ENCODE peak calls at places on chromosomes 16 and 17, in four cellular contexts. K, O, N and U are unnamed samples.

GRCh38 chr16:87562201-87562600 is 40.1 kb upstream of the JPH3 start:
- DNase-seq in K (no peak), O (no peak), N (no peak), U (no peak)

GRCh38 chr17:17028059-17028877 is 14.0 kb upstream of the MPRIP start:
- DNase-seq in K (peak; percentile 75), O (no peak), N (peak; percentile 96), U (peak; percentile 69)

GRCh38 chr17:42101513-42102292 is 3.4 kb upstream of the ZNF385C start:
- DNase-seq in K (peak; percentile 81), O (peak; percentile 56), N (peak; percentile 49), U (peak; percentile 71)

GRCh38 chr17:33290156-33290697 is 2.9 kb downstream of the ASIC2 start:
- DNase-seq in K (no peak), O (peak; percentile 35), N (no peak), U (no peak)

GRCh38 chr17:19650826-19651225 is 2.3 kb downstream of the ALDH3A2 start:
- DNase-seq in K (peak; percentile 54), O (no peak), N (peak; percentile 75), U (no peak)

GRCh38 chr17:4565209-4566141 is 5.1 kb upstream of the GGT6 start:
- DNase-seq in K (peak; percentile 93), O (peak; percentile 88), N (peak; percentile 67), U (peak; percentile 65)

GRCh38 chr16:85233520-85233919 is 121.2 kb upstream of the CIBAR2 start:
- DNase-seq in K (no peak), O (no peak), N (no peak), U (no peak)

GRCh38 chr17:50950002-50950877 is 84.1 kb upstream of the TOB1 start:
- DNase-seq in K (peak; percentile 88), O (peak; percentile 48), N (peak; percentile 92), U (peak; percentile 89)

GRCh38 chr17:43011728-43012472 is 5.3 kb downstream of the IFI35 start:
- DNase-seq in K (no peak), O (no peak), N (no peak), U (no peak)

GRCh38 chr16:4373356-4373908 is 1.8 kb downstream of the VASN start:
- DNase-seq in K (peak; percentile 57), O (no peak), N (no peak), U (no peak)

GRCh38 chr17:556431-556995 is 158.1 kb downstream of the VPS53 start:
- DNase-seq in K (no peak), O (peak; percentile 33), N (no peak), U (no peak)

GRCh38 chr16:30649725-30650368 is 913 bp upstream of the PRR14 start:
- DNase-seq in K (no peak), O (no peak), N (no peak), U (no peak)

GRCh38 chr17:43431741-43432523 is 33.1 kb downstream of the ARL4D start:
- DNase-seq in K (no peak), O (peak; percentile 74), N (no peak), U (no peak)

GRCh38 chr16:80024443-80024842 is 423.9 kb upstream of the MAF start:
- DNase-seq in K (no peak), O (no peak), N (no peak), U (no peak)

GRCh38 chr16:9297437-9298113 is 206.1 kb downstream of the HAPSTR1 start:
- DNase-seq in K (no peak), O (peak; percentile 76), N (no peak), U (no peak)

GRCh38 chr16:20918486-20919239 is 18.1 kb downstream of the LYRM1 start:
- DNase-seq in K (peak; percentile 68), O (peak; percentile 19), N (no peak), U (no peak)

GRCh38 chr17:19386276-19386863 is 620 bp downstream of the MFAP4 start:
- DNase-seq in K (peak; percentile 90), O (peak; percentile 44), N (peak; percentile 95), U (peak; percentile 66)

DNA sequence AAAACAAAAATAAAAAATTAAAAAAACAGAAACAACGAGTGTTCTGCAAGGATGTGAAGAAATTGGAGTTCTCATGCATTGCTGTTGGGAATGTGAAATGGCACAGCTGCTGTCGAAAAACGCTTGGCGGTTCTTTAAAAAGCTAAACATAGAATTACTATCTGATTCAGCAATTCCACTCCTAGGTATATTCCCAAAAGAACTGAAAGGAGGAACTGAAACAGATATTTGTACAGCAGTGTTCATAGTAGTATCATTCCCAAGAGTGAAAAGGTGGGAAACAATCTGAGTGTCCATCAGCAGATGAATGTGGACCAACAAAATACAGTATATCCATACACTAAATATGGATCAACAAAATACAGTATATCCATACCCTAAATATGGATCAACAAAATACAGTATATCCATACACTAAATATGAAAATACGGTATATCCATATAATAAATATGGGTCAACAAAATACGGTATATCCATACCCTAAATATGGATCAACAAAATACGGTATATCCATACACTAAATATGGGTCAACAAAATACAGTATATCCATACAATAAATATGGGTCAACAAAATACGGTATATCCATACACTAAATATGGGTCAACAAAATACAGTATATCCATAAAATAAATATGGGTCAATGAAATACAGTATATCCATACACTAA is 8.6 kb downstream of the METTL16 start:
- DNase-seq in K (no peak), O (no peak), N (no peak), U (no peak)
- H3K36me3 ChIP-seq in K (no peaks in the 10 kb centered on the region), O (peaks cover 14% of the 10 kb centered on the region), N (no peaks in the 10 kb centered on the region), U (no peaks in the 10 kb centered on the region)

GRCh38 chr17:74816883-74817620 is 40.9 kb upstream of the NAT9 start:
- DNase-seq in K (no peak), O (no peak), N (no peak), U (no peak)
- H3K36me3 ChIP-seq in K (peaks cover 20% of the 10 kb centered on the region), O (peaks cover 3% of the 10 kb centered on the region), N (peaks cover 2% of the 10 kb centered on the region), U (peaks cover 3% of the 10 kb centered on the region)

DNA sequence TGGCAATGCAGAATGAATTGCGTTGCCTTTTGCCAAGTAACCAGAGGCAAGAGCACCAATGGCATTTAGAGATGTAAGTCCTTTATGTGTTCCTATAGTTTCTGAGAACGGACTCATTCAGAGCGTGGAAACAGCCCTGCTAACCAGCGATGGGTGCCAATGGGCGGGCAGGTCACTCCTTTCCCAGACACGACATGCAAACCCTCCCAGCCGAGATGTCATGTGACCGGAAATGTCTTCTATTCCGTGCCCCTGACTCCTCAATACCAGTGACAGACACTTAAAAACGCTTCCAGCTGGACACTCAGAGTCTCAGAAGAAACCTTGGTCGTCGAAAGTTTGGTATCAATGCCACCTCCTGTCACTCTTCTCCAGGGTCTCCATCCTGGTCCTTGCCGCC is 3.2 kb downstream of the FBF1 start:
- DNase-seq in K (no peak), O (no peak), N (no peak), U (no peak)
- H3K36me3 ChIP-seq in K (peaks cover 3% of the 10 kb centered on the region), O (no peaks in the 10 kb centered on the region), N (no peaks in the 10 kb centered on the region), U (no peaks in the 10 kb centered on the region)

GRCh38 chr16:48347980-48348379 is 37.2 kb downstream of the SIAH1 start:
- DNase-seq in K (no peak), O (no peak), N (no peak), U (no peak)
- H3K36me3 ChIP-seq in K (peaks cover 70% of the 10 kb centered on the region), O (peaks cover 46% of the 10 kb centered on the region), N (peaks cover 8% of the 10 kb centered on the region), U (peaks cover 32% of the 10 kb centered on the region)

GRCh38 chr17:75622771-75623273 is 10.4 kb upstream of the SMIM5 start:
- DNase-seq in K (no peak), O (no peak), N (no peak), U (no peak)

GRCh38 chr17:75624714-75625345 is 8.4 kb upstream of the SMIM5 start:
- DNase-seq in K (no peak), O (no peak), N (no peak), U (no peak)

GRCh38 chr17:75624021-75624420 is 9.2 kb upstream of the SMIM5 start:
- DNase-seq in K (no peak), O (no peak), N (no peak), U (no peak)

GRCh38 chr17:75622071-75622470 is 11.2 kb upstream of the SMIM5 start:
- DNase-seq in K (no peak), O (no peak), N (no peak), U (no peak)

GRCh38 chr17:75623386-75623785 is 9.8 kb upstream of the SMIM5 start:
- DNase-seq in K (no peak), O (no peak), N (no peak), U (peak; percentile 14)
- H3K36me3 ChIP-seq in K (no peaks in the 10 kb centered on the region), O (no peaks in the 10 kb centered on the region), N (no peaks in the 10 kb centered on the region), U (no peaks in the 10 kb centered on the region)

DNA sequence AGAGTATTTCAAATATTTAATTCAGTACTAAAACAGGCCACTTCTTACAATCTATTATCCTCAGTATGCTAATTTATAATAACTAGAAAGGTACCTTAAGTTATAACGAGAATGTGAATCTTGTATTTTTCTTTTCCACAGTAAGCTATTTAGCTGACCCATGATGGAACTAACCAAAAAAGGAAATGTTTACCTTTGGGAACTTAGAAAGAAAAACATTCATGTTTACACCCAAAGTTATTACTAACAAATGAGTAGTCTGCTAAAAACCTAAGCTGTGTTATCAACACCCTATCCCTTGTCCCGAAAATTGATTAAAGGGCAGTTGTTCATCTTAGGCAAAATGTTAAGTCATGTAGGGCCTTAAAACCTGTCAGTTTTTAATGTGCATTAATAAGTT is 8.1 kb downstream of the GNA13 start:
- DNase-seq in K (no peak), O (no peak), N (no peak), U (no peak)
- H3K36me3 ChIP-seq in K (peaks cover 45% of the 10 kb centered on the region), O (peaks cover 48% of the 10 kb centered on the region), N (peaks cover 5% of the 10 kb centered on the region), U (peaks cover 28% of the 10 kb centered on the region)

GRCh38 chr16:25747160-25747758 is 55.5 kb downstream of the HS3ST4 start:
- DNase-seq in K (no peak), O (peak; percentile 55), N (no peak), U (no peak)

GRCh38 chr16:25750489-25750888 is 58.7 kb downstream of the HS3ST4 start:
- DNase-seq in K (no peak), O (peak; percentile 50), N (no peak), U (no peak)

GRCh38 chr16:25748099-25748654 is 56.4 kb downstream of the HS3ST4 start:
- DNase-seq in K (no peak), O (no peak), N (no peak), U (no peak)

GRCh38 chr16:25751230-25751629 is 59.5 kb downstream of the HS3ST4 start:
- DNase-seq in K (no peak), O (peak; percentile 61), N (no peak), U (no peak)
- H3K36me3 ChIP-seq in K (no peaks in the 10 kb centered on the region), O (no peaks in the 10 kb centered on the region), N (no peaks in the 10 kb centered on the region), U (no peaks in the 10 kb centered on the region)